ENCODE peak calls at places on chromosomes 1 and 21, in four cellular contexts. K, R, D and E are unnamed samples.

GRCh38 chr1:111792249-111792648 is 36.5 kb downstream of the DDX20 start:
- DNase-seq in K (no peak), R (no peak), D (no peak), E (no peak)

GRCh38 chr1:25030674-25031589 is 100.9 kb upstream of the RUNX3 start:
- DNase-seq in K (peak), R (no peak), D (no peak), E (peak)

GRCh38 chr1:221606216-221606615 is 135.7 kb downstream of the DUSP10 start:
- DNase-seq in K (no peak), R (no peak), D (no peak), E (no peak)

GRCh38 chr1:163836446-163836845 is 514.7 kb downstream of the NUF2 start:
- DNase-seq in K (no peak), R (no peak), D (no peak), E (no peak)

GRCh38 chr21:45861156-45861870 is 120.3 kb upstream of the COL6A1 start:
- DNase-seq in K (no peak), R (no peak), D (no peak), E (no peak)

GRCh38 chr1:235557495-235557894 is 53.2 kb upstream of the B3GALNT2 start:
- DNase-seq in K (no peak), R (no peak), D (no peak), E (no peak)

GRCh38 chr21:33241846-33242245 is 12.1 kb downstream of the IFNAR2 start:
- DNase-seq in K (no peak), R (no peak), D (no peak), E (no peak)

GRCh38 chr1:38578444-38578951 is 281.1 kb downstream of the RRAGC start:
- DNase-seq in K (no peak), R (no peak), D (no peak), E (no peak)

GRCh38 chr1:29540801-29541357 is 304.6 kb downstream of the PTPRU start:
- DNase-seq in K (no peak), R (no peak), D (no peak), E (no peak)

GRCh38 chr1:26239936-26240335 is 5.9 kb downstream of the CEP85 start:
- DNase-seq in K (no peak), R (no peak), D (no peak), E (no peak)

GRCh38 chr1:185603158-185603557 is 131.0 kb upstream of the HMCN1 start:
- DNase-seq in K (no peak), R (no peak), D (no peak), E (no peak)

GRCh38 chr1:200362421-200362820 is 47.4 kb downstream of the ZNF281 start:
- DNase-seq in K (no peak), R (peak), D (no peak), E (no peak)

GRCh38 chr1:7026188-7026587 is 240.9 kb downstream of the CAMTA1 start:
- DNase-seq in K (no peak), R (no peak), D (no peak), E (no peak)

GRCh38 chr1:39592069-39592468 is 15.5 kb upstream of the PABPC4 start:
- DNase-seq in K (no peak), R (no peak), D (no peak), E (no peak)

GRCh38 chr1:224434447-224435317 is at the start of gene WDR26:
- DNase-seq in K (peak), R (peak), D (peak), E (peak)

GRCh38 chr1:29883986-29884385 is 647.7 kb downstream of the PTPRU start:
- DNase-seq in K (no peak), R (no peak), D (no peak), E (no peak)

GRCh38 chr1:29380532-29380931 is 144.2 kb downstream of the PTPRU start:
- DNase-seq in K (no peak), R (no peak), D (no peak), E (no peak)

GRCh38 chr1:119611701-119612113 is 36.4 kb downstream of the ZNF697 start:
- DNase-seq in K (peak), R (peak), D (peak), E (peak)

GRCh38 chr1:31111290-31111951 is 45.9 kb upstream of the PUM1 start:
- DNase-seq in K (no peak), R (no peak), D (no peak), E (no peak)

GRCh38 chr1:201115390-201115937 is 3.2 kb upstream of the CACNA1S start:
- DNase-seq in K (no peak), R (no peak), D (no peak), E (no peak)

GRCh38 chr1:118786454-118787155 is 201.5 kb downstream of the TBX15 start:
- DNase-seq in K (no peak), R (no peak), D (no peak), E (no peak)

GRCh38 chr1:37792943-37793686 is 532 bp upstream of the MANEAL start:
- DNase-seq in K (no peak), R (no peak), D (no peak), E (no peak)

GRCh38 chr1:91884459-91885290 is 1.3 kb downstream of the TGFBR3 start:
- DNase-seq in K (no peak), R (no peak), D (no peak), E (no peak)

GRCh38 chr1:221532071-221532755 is 209.7 kb downstream of the DUSP10 start:
- DNase-seq in K (no peak), R (no peak), D (no peak), E (no peak)

GRCh38 chr1:27621067-27621920 is 13.7 kb downstream of the FGR start:
- DNase-seq in K (no peak), R (no peak), D (no peak), E (no peak)

GRCh38 chr1:86965012-86965826 is 50.8 kb downstream of the HS2ST1 start:
- DNase-seq in K (no peak), R (no peak), D (peak), E (no peak)

GRCh38 chr1:226981838-226982237 is 41.7 kb downstream of the COQ8A start:
- DNase-seq in K (no peak), R (no peak), D (no peak), E (no peak)

GRCh38 chr21:43718872-43719747 is at the start of gene PDXK:
- DNase-seq in K (peak), R (peak), D (peak), E (peak)

GRCh38 chr21:31580866-31581276 is 78.6 kb upstream of the SOD1 start:
- DNase-seq in K (peak), R (peak), D (peak), E (peak)

GRCh38 chr1:186202174-186202843 is 172.7 kb downstream of the TPR start:
- DNase-seq in K (no peak), R (no peak), D (no peak), E (no peak)

GRCh38 chr1:59915516-59915915 is 11.1 kb downstream of the CYP2J2 start:
- DNase-seq in K (no peak), R (no peak), D (no peak), E (no peak)

GRCh38 chr1:59568158-59568935 is 246.4 kb upstream of the HOOK1 start:
- DNase-seq in K (no peak), R (no peak), D (no peak), E (no peak)

GRCh38 chr1:202586018-202586821 is 124.0 kb downstream of the SYT2 start:
- DNase-seq in K (no peak), R (no peak), D (no peak), E (no peak)

GRCh38 chr1:204544321-204544720 is 28.1 kb downstream of the MDM4 start:
- DNase-seq in K (no peak), R (no peak), D (no peak), E (peak)